ENCODE peak calls at places on chromosomes 7 and 10, in six cellular contexts. E is cardiac fibroblast; H is GM13977; A is CD8-positive, alpha-beta T cell; G is astrocyte of the cerebellum; C is fibroblast of mammary gland. B is an unnamed sample.

GRCh38 chr7:112150823-112151641 is 55.2 kb downstream of the DOCK4 start:
- DNase-seq in G (no peak), H (no peak), C (peak; percentile 32), E (peak; percentile 45), A (no peak), B (no peak)

GRCh38 chr7:29102554-29103151 is 43.7 kb downstream of the CPVL start:
- DNase-seq in C (peak; percentile 70), E (peak; percentile 77), A (peak; percentile 64), H (peak; percentile 29), G (peak; percentile 47), B (peak; percentile 44)

GRCh38 chr7:44637788-44638594 is 31.6 kb downstream of the OGDH start:
- DNase-seq in G (peak; percentile 8), H (peak; percentile 76), E (peak; percentile 93), A (peak; percentile 63), C (peak; percentile 98), B (peak; percentile 79)

GRCh38 chr7:123711832-123712293 is 36.9 kb downstream of the WASL start:
- DNase-seq in E (no peak), G (no peak), A (no peak), C (no peak), H (no peak), B (no peak)

GRCh38 chr7:2281556-2281955 is 32.7 kb downstream of the SNX8 start:
- DNase-seq in H (no peak), C (peak; percentile 69), A (no peak), E (peak; percentile 33), G (peak; percentile 23), B (no peak)

GRCh38 chr10:88791924-88792323 is 10.6 kb upstream of the LIPM start:
- DNase-seq in C (peak; percentile 22), G (no peak), A (no peak), E (peak; percentile 45), H (no peak), B (peak; percentile 7)

GRCh38 chr10:95335933-95336699 is 45.3 kb upstream of the PDLIM1 start:
- DNase-seq in C (no peak), E (no peak), A (no peak), H (no peak), G (no peak), B (no peak)

GRCh38 chr10:44982114-44982460 is 3.5 kb upstream of the DEPP1 start:
- DNase-seq in C (peak; percentile 40), H (no peak), A (no peak), G (no peak), E (peak; percentile 76), B (no peak)

GRCh38 chr10:103854687-103855423 is 521 bp downstream of the SH3PXD2A start:
- DNase-seq in H (peak; percentile 51), G (no peak), A (no peak), E (peak; percentile 50), C (peak; percentile 86), B (no peak)

GRCh38 chr10:103854265-103854686 is 1.1 kb downstream of the SH3PXD2A start:
- DNase-seq in H (no peak), A (no peak), G (no peak), E (peak; percentile 44), C (peak; percentile 69), B (no peak)

GRCh38 chr10:103856497-103857175 is 1.3 kb upstream of the SH3PXD2A start:
- DNase-seq in A (no peak), C (no peak), E (no peak), H (no peak), G (no peak), B (no peak)

GRCh38 chr10:103855424-103855823 is at the start of gene SH3PXD2A:
- DNase-seq in E (no peak), G (no peak), C (no peak), A (no peak), H (peak; percentile 65), B (no peak)

GRCh38 chr10:103855852-103856496 is 598 bp upstream of the SH3PXD2A start:
- DNase-seq in C (no peak), A (no peak), H (no peak), E (no peak), G (no peak), B (no peak)
- TF ChIP-seq CTCF in C (no peak), A (no peak), H (no peak), E (no peak), G (no peak), B (no peak)

GRCh38 chr7:26147030-26147429 is 5.0 kb upstream of the NFE2L3 start:
- DNase-seq in C (no peak), G (no peak), A (no peak), H (no peak), E (no peak), B (no peak)
- TF ChIP-seq CTCF in C (no peak), G (no peak), A (no peak), H (no peak), E (no peak), B (no peak)

DNA sequence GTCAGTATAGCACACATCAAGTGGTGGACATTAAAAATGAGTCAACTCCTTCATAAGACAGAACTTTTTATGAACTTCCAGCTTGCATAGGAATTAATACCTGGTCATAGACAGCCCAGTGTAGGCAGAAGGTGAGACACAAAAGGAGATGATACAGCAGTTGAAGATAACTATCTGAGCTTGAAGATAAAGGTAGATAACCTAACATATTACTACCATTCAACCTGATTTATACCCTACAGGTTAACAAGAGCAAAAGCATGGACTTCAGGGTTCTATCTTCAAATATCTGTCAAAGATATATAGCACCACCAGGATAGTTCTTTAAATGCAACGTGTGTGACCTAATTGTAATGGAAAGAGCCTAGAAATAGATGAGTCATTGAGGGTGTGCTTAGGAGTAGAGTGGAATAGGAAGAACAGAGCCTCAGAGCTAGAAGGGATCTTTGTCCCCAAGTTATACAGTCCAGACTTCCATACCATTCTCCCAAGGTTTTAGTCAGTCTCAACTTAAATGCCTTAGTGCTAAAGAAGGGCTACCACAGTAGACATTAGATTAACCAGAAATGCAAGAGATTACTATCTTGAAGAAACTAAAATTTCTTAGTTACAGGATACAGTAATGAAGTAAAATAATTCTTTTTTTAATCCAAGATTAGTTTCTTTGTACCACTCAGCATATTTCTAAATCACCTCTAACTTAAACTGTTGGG is 9.2 kb downstream of the ZNF800 start:
- DNase-seq in A (no peak), H (no peak), E (peak; percentile 50), G (no peak), C (peak; percentile 48), B (peak; percentile 19)
- TF ChIP-seq CTCF in A (no peak), H (no peak), E (no peak), G (no peak), C (no peak), B (no peak)

DNA sequence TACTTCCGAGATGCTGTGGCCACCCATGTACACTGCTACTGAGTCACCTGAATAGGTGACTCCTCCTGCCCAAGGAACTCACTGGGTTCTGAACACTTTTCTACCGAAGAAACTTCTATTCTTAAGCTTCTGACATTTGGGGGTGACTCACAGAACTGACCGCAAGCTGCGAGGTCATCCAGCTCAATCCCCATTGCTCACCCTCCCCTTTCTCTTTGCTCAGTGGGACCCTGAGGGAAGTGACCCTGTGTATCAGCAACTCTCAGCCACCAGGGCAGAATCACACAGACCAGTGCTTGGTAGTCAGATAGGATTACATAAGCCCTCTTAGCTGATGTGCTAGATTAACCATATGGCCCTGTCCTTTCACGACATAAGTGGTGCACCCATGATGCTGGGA is 46.3 kb downstream of the INSYN2A start:
- DNase-seq in A (no peak), C (peak; percentile 80), H (no peak), E (peak; percentile 73), G (peak; percentile 28), B (peak; percentile 61)
- TF ChIP-seq CTCF in A (no peak), C (no peak), H (no peak), E (no peak), G (peak; percentile 1), B (peak; percentile 23)

GRCh38 chr7:22016547-22016946 is 70.8 kb upstream of the CDCA7L start:
- DNase-seq in H (no peak), A (no peak), G (no peak), C (no peak), E (no peak), B (no peak)
- TF ChIP-seq CTCF in H (no peak), A (no peak), G (no peak), C (no peak), E (no peak), B (no peak)

DNA sequence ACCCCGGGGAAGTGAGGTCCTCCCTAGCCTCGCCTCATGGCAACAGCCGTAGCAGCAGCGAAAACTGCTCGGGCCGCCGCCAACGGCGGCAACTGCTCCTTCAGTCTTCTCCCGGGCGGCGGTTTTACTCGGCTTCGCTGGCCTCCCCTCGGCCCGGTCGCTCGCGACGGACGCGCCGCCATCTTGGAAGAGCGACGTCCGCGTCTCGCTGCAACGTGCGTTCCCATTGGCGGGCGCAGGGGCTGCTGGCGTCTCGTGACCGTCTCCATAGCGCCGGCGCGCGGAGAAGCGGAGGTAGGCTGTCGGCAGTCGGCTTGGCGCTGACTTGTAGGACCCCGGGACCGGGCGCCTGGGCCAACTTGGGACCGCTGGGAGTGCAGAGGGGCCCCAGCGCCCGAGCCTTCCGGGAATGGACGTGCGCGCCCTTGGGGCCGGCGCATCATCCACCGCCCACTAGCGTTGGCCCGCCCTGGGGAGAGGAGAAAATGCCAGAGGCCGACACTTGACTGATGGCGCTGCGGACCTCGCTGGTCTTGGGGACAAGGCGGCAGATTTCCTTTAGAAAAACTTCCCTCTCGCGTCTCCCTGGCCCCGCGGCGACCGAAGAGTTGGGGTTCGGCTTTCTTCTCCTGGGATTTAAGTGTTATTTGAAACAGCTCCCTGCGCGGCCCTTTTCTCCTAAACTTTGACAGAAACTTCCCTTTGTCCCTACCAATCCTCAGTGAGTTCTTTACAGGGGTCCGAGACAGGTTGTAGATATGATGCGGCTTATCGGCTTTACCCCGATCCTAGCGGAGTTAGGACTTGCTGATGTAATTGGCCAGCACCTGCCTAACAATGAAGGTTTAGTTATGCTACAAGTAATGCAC is at the start of gene SNX13:
- DNase-seq in C (peak; percentile 89), H (peak; percentile 92), E (peak; percentile 93), A (peak; percentile 91), G (peak; percentile 81), B (peak; percentile 90)
- TF ChIP-seq CTCF in C (no peak), H (peak; percentile 25), E (no peak), A (no peak), G (peak; percentile 43), B (peak; percentile 67)

GRCh38 chr10:112429147-112429546 is 17.6 kb downstream of the ZDHHC6 start:
- DNase-seq in A (no peak), C (no peak), G (no peak), E (no peak), H (no peak), B (no peak)

GRCh38 chr10:112429654-112430230 is 17.0 kb downstream of the ZDHHC6 start:
- DNase-seq in H (no peak), E (no peak), C (no peak), A (no peak), G (no peak), B (no peak)

GRCh38 chr10:112435013-112435619 is 11.6 kb downstream of the ZDHHC6 start:
- DNase-seq in H (no peak), G (peak; percentile 24), E (peak; percentile 66), A (no peak), C (peak; percentile 65), B (peak; percentile 37)
- TF ChIP-seq CTCF in H (peak; percentile 36), G (no peak), E (peak; percentile 31), A (peak; percentile 63), C (peak; percentile 35), B (peak; percentile 86)

GRCh38 chr10:102608487-102608886 is 35.8 kb upstream of the TRIM8 start:
- DNase-seq in H (peak; percentile 72), G (no peak), A (no peak), E (no peak), C (no peak), B (no peak)
- TF ChIP-seq CTCF in H (peak; percentile 41), G (no peak), A (no peak), E (peak; percentile 6), C (no peak), B (peak; percentile 20)

DNA sequence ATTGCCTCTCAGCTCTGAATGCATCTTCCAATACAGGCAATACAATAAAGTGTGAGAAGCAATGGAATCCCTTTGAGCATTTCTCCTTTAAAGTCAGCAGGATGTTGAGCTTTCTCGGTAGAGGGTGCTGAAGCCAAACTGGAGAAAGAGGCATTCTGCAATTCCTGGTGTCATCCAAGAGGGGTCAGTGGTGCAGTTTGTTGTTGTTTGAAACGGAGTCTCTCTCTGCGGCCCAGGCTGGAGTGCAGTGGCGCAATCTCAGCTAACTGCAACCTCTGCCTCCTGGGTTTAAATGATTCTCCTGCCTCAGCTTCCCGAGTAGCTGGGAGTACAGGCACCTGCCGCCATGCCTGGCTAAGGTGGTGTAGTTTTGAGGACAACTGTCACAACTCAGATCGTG is 486.5 kb downstream of the CALN1 start:
- DNase-seq in C (no peak), A (no peak), G (no peak), E (no peak), H (no peak), B (no peak)
- TF ChIP-seq CTCF in C (no peak), A (no peak), G (no peak), E (no peak), H (no peak), B (no peak)